ENCODE peak calls at places on chromosomes 16 and 17, in eight cellular contexts. G, S, F, R, W, Y, B and X are unnamed samples.

GRCh38 chr17:80261159-80261894 is 675 bp downstream of the RNF213 start:
- DNase-seq in B (no peak), F (peak), Y (peak), S (peak), G (no peak), W (no peak), R (peak), X (no peak)

GRCh38 chr17:2964370-2964769 is 99.0 kb downstream of the OR1D5 start:
- DNase-seq in G (no peak), R (no peak), W (no peak), Y (no peak), F (no peak), B (no peak), S (no peak), X (no peak)

GRCh38 chr16:54501797-54502196 is 215.2 kb upstream of the IRX3 start:
- DNase-seq in R (no peak), W (no peak), S (no peak), F (no peak), G (no peak), Y (no peak), B (no peak), X (no peak)

GRCh38 chr16:19396555-19397011 is 21.1 kb upstream of the TMC5 start:
- DNase-seq in S (no peak), G (no peak), Y (no peak), F (no peak), B (no peak), R (peak), W (no peak), X (no peak)

GRCh38 chr17:8935194-8935593 is 30.3 kb downstream of the PIK3R5 start:
- DNase-seq in Y (peak), W (no peak), B (no peak), F (no peak), R (no peak), G (no peak), S (no peak), X (no peak)

GRCh38 chr17:60381958-60382357 is 10.0 kb downstream of the USP32 start:
- DNase-seq in G (no peak), S (no peak), R (no peak), Y (no peak), F (no peak), W (no peak), B (no peak), X (no peak)

GRCh38 chr17:79983456-79983855 is 52.2 kb downstream of the TBC1D16 start:
- DNase-seq in W (no peak), B (no peak), F (no peak), G (no peak), S (no peak), Y (no peak), R (peak), X (peak)

GRCh38 chr17:1179635-1180433 is at the start of gene ABR:
- DNase-seq in S (peak), R (peak), G (no peak), Y (peak), B (peak), F (no peak), W (peak), X (no peak)

GRCh38 chr17:61794242-61794641 is 69.1 kb downstream of the BRIP1 start:
- DNase-seq in W (no peak), S (no peak), B (no peak), Y (no peak), F (no peak), R (no peak), G (no peak), X (no peak)

GRCh38 chr16:11255737-11256656 is at the start of gene SOCS1:
- DNase-seq in W (peak), G (no peak), F (peak), B (peak), S (peak), R (peak), Y (peak), X (no peak)

GRCh38 chr17:80942360-80943345 is 49.0 kb upstream of the CHMP6 start:
- DNase-seq in Y (no peak), B (no peak), F (no peak), W (no peak), G (peak), S (no peak), R (peak), X (peak)

GRCh38 chr17:41553987-41554680 is 17.7 kb downstream of the KRT9 start:
- DNase-seq in F (no peak), S (no peak), G (no peak), W (no peak), R (no peak), Y (no peak), B (no peak), X (no peak)

GRCh38 chr16:28839004-28839639 is 7.0 kb downstream of the TUFM start:
- DNase-seq in W (no peak), R (no peak), B (no peak), Y (no peak), F (no peak), S (no peak), G (no peak), X (no peak)

GRCh38 chr17:57442401-57442823 is 186.1 kb downstream of the MSI2 start:
- DNase-seq in S (no peak), B (no peak), R (no peak), F (no peak), Y (no peak), W (no peak), G (no peak), X (no peak)

GRCh38 chr16:505479-506245 is 21.9 kb upstream of the CAPN15 start:
- DNase-seq in R (no peak), Y (no peak), W (no peak), G (no peak), B (no peak), F (no peak), S (no peak), X (peak)

GRCh38 chr17:2594657-2595085 is 1.2 kb downstream of the PAFAH1B1 start:
- DNase-seq in B (no peak), G (no peak), W (no peak), S (peak), R (no peak), Y (no peak), F (no peak), X (no peak)

GRCh38 chr17:1033503-1033902 is 36.6 kb downstream of the TIMM22 start:
- DNase-seq in Y (no peak), R (no peak), W (no peak), B (no peak), G (no peak), F (no peak), S (no peak), X (no peak)